ENCODE peak calls at places on chromosomes 12 and 14, in seven cellular contexts. One of them, this sample, is unnamed.

GRCh38 chr12:93957870-93958269 is 190.5 kb upstream of the PLXNC1 start:
- DNase-seq in activated T-helper 1 cell treated with anti-CD3 and anti-CD28 coated beads, Interleukin-12 subunit alpha, Interleukin-12 subunit beta, Interleukin-2, Interleukin-4 antibody, amounts not matched to agents 30 ng/mL and 10 ng/mL and 1 ng/mL, durations not matched to agents 14 hours and 24 hours and 36 hours: no peak
- DNase-seq in left ventricle myocardium inferior: no peak
- DNase-seq in effector memory CD8-positive, alpha-beta T cell: no peak
- DNase-seq in fibroblast of lung: no peak
- DNase-seq in HT1080: no peak
- DNase-seq in activated CD4-positive, alpha-beta T cell treated with anti-CD3 and anti-CD28 coated beads, Interleukin-2, amount 50 U/mL, for 24 hours: no peak
- DNase-seq in this sample: no peak

GRCh38 chr12:110581951-110582285 is 1.2 kb downstream of the PPTC7 start:
- DNase-seq in activated T-helper 1 cell treated with anti-CD3 and anti-CD28 coated beads, Interleukin-12 subunit alpha, Interleukin-12 subunit beta, Interleukin-2, Interleukin-4 antibody, amounts not matched to agents 30 ng/mL and 10 ng/mL and 1 ng/mL, durations not matched to agents 14 hours and 24 hours and 36 hours: no peak
- DNase-seq in left ventricle myocardium inferior: no peak
- DNase-seq in effector memory CD8-positive, alpha-beta T cell: no peak
- DNase-seq in fibroblast of lung: peak; percentile 7
- DNase-seq in HT1080: peak; percentile 15
- DNase-seq in activated CD4-positive, alpha-beta T cell treated with anti-CD3 and anti-CD28 coated beads, Interleukin-2, amount 50 U/mL, for 24 hours: no peak
- DNase-seq in this sample: no peak

GRCh38 chr12:74790958-74791357 is 253.3 kb downstream of the ATXN7L3B start:
- DNase-seq in activated T-helper 1 cell treated with anti-CD3 and anti-CD28 coated beads, Interleukin-12 subunit alpha, Interleukin-12 subunit beta, Interleukin-2, Interleukin-4 antibody, amounts not matched to agents 30 ng/mL and 10 ng/mL and 1 ng/mL, durations not matched to agents 14 hours and 24 hours and 36 hours: no peak
- DNase-seq in left ventricle myocardium inferior: no peak
- DNase-seq in effector memory CD8-positive, alpha-beta T cell: no peak
- DNase-seq in fibroblast of lung: no peak
- DNase-seq in HT1080: no peak
- DNase-seq in activated CD4-positive, alpha-beta T cell treated with anti-CD3 and anti-CD28 coated beads, Interleukin-2, amount 50 U/mL, for 24 hours: no peak
- DNase-seq in this sample: no peak

GRCh38 chr14:100350283-100350926 is 27.3 kb downstream of the SLC25A47 start:
- DNase-seq in activated T-helper 1 cell treated with anti-CD3 and anti-CD28 coated beads, Interleukin-12 subunit alpha, Interleukin-12 subunit beta, Interleukin-2, Interleukin-4 antibody, amounts not matched to agents 30 ng/mL and 10 ng/mL and 1 ng/mL, durations not matched to agents 14 hours and 24 hours and 36 hours: no peak
- DNase-seq in left ventricle myocardium inferior: no peak
- DNase-seq in effector memory CD8-positive, alpha-beta T cell: no peak
- DNase-seq in fibroblast of lung: no peak
- DNase-seq in HT1080: no peak
- DNase-seq in activated CD4-positive, alpha-beta T cell treated with anti-CD3 and anti-CD28 coated beads, Interleukin-2, amount 50 U/mL, for 24 hours: no peak
- DNase-seq in this sample: no peak

GRCh38 chr12:106140223-106140986 is 1.7 kb upstream of the NUAK1 start:
- DNase-seq in activated T-helper 1 cell treated with anti-CD3 and anti-CD28 coated beads, Interleukin-12 subunit alpha, Interleukin-12 subunit beta, Interleukin-2, Interleukin-4 antibody, amounts not matched to agents 30 ng/mL and 10 ng/mL and 1 ng/mL, durations not matched to agents 14 hours and 24 hours and 36 hours: no peak
- DNase-seq in left ventricle myocardium inferior: no peak
- DNase-seq in effector memory CD8-positive, alpha-beta T cell: no peak
- DNase-seq in fibroblast of lung: no peak
- DNase-seq in HT1080: peak; percentile 10
- DNase-seq in activated CD4-positive, alpha-beta T cell treated with anti-CD3 and anti-CD28 coated beads, Interleukin-2, amount 50 U/mL, for 24 hours: no peak
- DNase-seq in this sample: no peak

GRCh38 chr14:101917413-101918124 is 46.8 kb upstream of the DYNC1H1 start:
- DNase-seq in activated T-helper 1 cell treated with anti-CD3 and anti-CD28 coated beads, Interleukin-12 subunit alpha, Interleukin-12 subunit beta, Interleukin-2, Interleukin-4 antibody, amounts not matched to agents 30 ng/mL and 10 ng/mL and 1 ng/mL, durations not matched to agents 14 hours and 24 hours and 36 hours: no peak
- DNase-seq in left ventricle myocardium inferior: no peak
- DNase-seq in effector memory CD8-positive, alpha-beta T cell: no peak
- DNase-seq in fibroblast of lung: no peak
- DNase-seq in HT1080: no peak
- DNase-seq in activated CD4-positive, alpha-beta T cell treated with anti-CD3 and anti-CD28 coated beads, Interleukin-2, amount 50 U/mL, for 24 hours: no peak
- DNase-seq in this sample: no peak

GRCh38 chr14:76595266-76595665 is 166.0 kb upstream of the VASH1 start:
- DNase-seq in activated T-helper 1 cell treated with anti-CD3 and anti-CD28 coated beads, Interleukin-12 subunit alpha, Interleukin-12 subunit beta, Interleukin-2, Interleukin-4 antibody, amounts not matched to agents 30 ng/mL and 10 ng/mL and 1 ng/mL, durations not matched to agents 14 hours and 24 hours and 36 hours: no peak
- DNase-seq in left ventricle myocardium inferior: no peak
- DNase-seq in effector memory CD8-positive, alpha-beta T cell: no peak
- DNase-seq in fibroblast of lung: no peak
- DNase-seq in HT1080: no peak
- DNase-seq in activated CD4-positive, alpha-beta T cell treated with anti-CD3 and anti-CD28 coated beads, Interleukin-2, amount 50 U/mL, for 24 hours: no peak
- DNase-seq in this sample: no peak

GRCh38 chr12:47854531-47854930 is 34.8 kb upstream of the HDAC7 start:
- DNase-seq in activated T-helper 1 cell treated with anti-CD3 and anti-CD28 coated beads, Interleukin-12 subunit alpha, Interleukin-12 subunit beta, Interleukin-2, Interleukin-4 antibody, amounts not matched to agents 30 ng/mL and 10 ng/mL and 1 ng/mL, durations not matched to agents 14 hours and 24 hours and 36 hours: no peak
- DNase-seq in left ventricle myocardium inferior: no peak
- DNase-seq in effector memory CD8-positive, alpha-beta T cell: no peak
- DNase-seq in fibroblast of lung: no peak
- DNase-seq in HT1080: no peak
- DNase-seq in activated CD4-positive, alpha-beta T cell treated with anti-CD3 and anti-CD28 coated beads, Interleukin-2, amount 50 U/mL, for 24 hours: no peak
- DNase-seq in this sample: no peak

GRCh38 chr14:96284008-96284407 is 28.0 kb downstream of the BDKRB1 start:
- DNase-seq in activated T-helper 1 cell treated with anti-CD3 and anti-CD28 coated beads, Interleukin-12 subunit alpha, Interleukin-12 subunit beta, Interleukin-2, Interleukin-4 antibody, amounts not matched to agents 30 ng/mL and 10 ng/mL and 1 ng/mL, durations not matched to agents 14 hours and 24 hours and 36 hours: no peak
- DNase-seq in left ventricle myocardium inferior: no peak
- DNase-seq in effector memory CD8-positive, alpha-beta T cell: no peak
- DNase-seq in fibroblast of lung: no peak
- DNase-seq in HT1080: no peak
- DNase-seq in activated CD4-positive, alpha-beta T cell treated with anti-CD3 and anti-CD28 coated beads, Interleukin-2, amount 50 U/mL, for 24 hours: no peak
- DNase-seq in this sample: no peak

GRCh38 chr12:14768823-14769405 is 34.4 kb downstream of the WBP11 start:
- DNase-seq in activated T-helper 1 cell treated with anti-CD3 and anti-CD28 coated beads, Interleukin-12 subunit alpha, Interleukin-12 subunit beta, Interleukin-2, Interleukin-4 antibody, amounts not matched to agents 30 ng/mL and 10 ng/mL and 1 ng/mL, durations not matched to agents 14 hours and 24 hours and 36 hours: peak; percentile 15
- DNase-seq in left ventricle myocardium inferior: no peak
- DNase-seq in effector memory CD8-positive, alpha-beta T cell: peak; percentile 13
- DNase-seq in fibroblast of lung: peak; percentile 22
- DNase-seq in HT1080: no peak
- DNase-seq in activated CD4-positive, alpha-beta T cell treated with anti-CD3 and anti-CD28 coated beads, Interleukin-2, amount 50 U/mL, for 24 hours: peak; percentile 17
- DNase-seq in this sample: no peak